ENCODE peak calls at places on chromosomes 12 and 14, in eight cellular contexts. B is suprapubic skin, M is stomach, L is AG04450, T is thoracic aorta, F is hepatocyte, R is Peyer's patch, S is tibial nerve. P is an unnamed sample.

GRCh38 chr12:90854136-90854689 is 100.8 kb downstream of the CCER1 start:
- DNase-seq in B (no peak), M (no peak), L (peak; percentile 13), T (no peak), F (peak; percentile 76), R (no peak), S (peak; percentile 33), P (no peak)

GRCh38 chr12:116882742-116883141 is 1.5 kb upstream of the HRK start:
- DNase-seq in B (no peak), M (no peak), L (no peak), T (no peak), F (no peak), R (no peak), S (no peak), P (no peak)

GRCh38 chr12:19409376-19409775 is 29.9 kb upstream of the AEBP2 start:
- DNase-seq in B (no peak), M (no peak), L (no peak), T (no peak), F (no peak), R (no peak), S (no peak), P (no peak)

GRCh38 chr12:33876618-33877017 is 145.7 kb upstream of the ALG10 start:
- DNase-seq in B (no peak), M (no peak), L (no peak), T (no peak), F (no peak), R (no peak), S (no peak), P (no peak)

GRCh38 chr12:106910202-106910601 is 45.5 kb upstream of the TMEM263 start:
- DNase-seq in B (no peak), M (no peak), L (no peak), T (no peak), F (no peak), R (no peak), S (no peak), P (no peak)

GRCh38 chr14:57812000-57812399 is 53.9 kb downstream of the SLC35F4 start:
- DNase-seq in B (no peak), M (no peak), L (no peak), T (no peak), F (no peak), R (no peak), S (no peak), P (no peak)

GRCh38 chr12:40692617-40693502 is 621 bp downstream of the CNTN1 start:
- DNase-seq in B (peak; percentile 80), M (no peak), L (no peak), T (no peak), F (peak; percentile 25), R (no peak), S (no peak), P (peak; percentile 54)

GRCh38 chr12:78870539-78870938 is 6.0 kb downstream of the SYT1 start:
- DNase-seq in B (no peak), M (no peak), L (no peak), T (no peak), F (no peak), R (no peak), S (no peak), P (no peak)

GRCh38 chr14:74955229-74955999 is at the start of gene PGF:
- DNase-seq in B (no peak), M (peak; percentile 74), L (no peak), T (no peak), F (peak; percentile 86), R (peak; percentile 85), S (peak; percentile 56), P (peak; percentile 80)

GRCh38 chr14:61911534-61911933 is 149.3 kb downstream of the SNAPC1 start:
- DNase-seq in B (no peak), M (no peak), L (no peak), T (no peak), F (no peak), R (peak; percentile 71), S (no peak), P (no peak)

GRCh38 chr12:1668833-1669543 is 21.9 kb upstream of the ADIPOR2 start:
- DNase-seq in B (no peak), M (no peak), L (no peak), T (no peak), F (no peak), R (peak; percentile 58), S (no peak), P (peak; percentile 75)

GRCh38 chr14:96120392-96120791 is 81.2 kb downstream of the C14orf132 start:
- DNase-seq in B (no peak), M (no peak), L (no peak), T (no peak), F (no peak), R (no peak), S (no peak), P (no peak)

GRCh38 chr14:96120941-96121340 is 81.8 kb downstream of the C14orf132 start:
- DNase-seq in B (no peak), M (no peak), L (no peak), T (no peak), F (no peak), R (no peak), S (no peak), P (no peak)

GRCh38 chr14:96121660-96122395 is 82.7 kb downstream of the C14orf132 start:
- DNase-seq in B (no peak), M (no peak), L (peak; percentile 81), T (no peak), F (no peak), R (no peak), S (no peak), P (no peak)

GRCh38 chr14:96119947-96120346 is 80.8 kb downstream of the C14orf132 start:
- DNase-seq in B (no peak), M (no peak), L (no peak), T (no peak), F (no peak), R (no peak), S (no peak), P (no peak)

DNA sequence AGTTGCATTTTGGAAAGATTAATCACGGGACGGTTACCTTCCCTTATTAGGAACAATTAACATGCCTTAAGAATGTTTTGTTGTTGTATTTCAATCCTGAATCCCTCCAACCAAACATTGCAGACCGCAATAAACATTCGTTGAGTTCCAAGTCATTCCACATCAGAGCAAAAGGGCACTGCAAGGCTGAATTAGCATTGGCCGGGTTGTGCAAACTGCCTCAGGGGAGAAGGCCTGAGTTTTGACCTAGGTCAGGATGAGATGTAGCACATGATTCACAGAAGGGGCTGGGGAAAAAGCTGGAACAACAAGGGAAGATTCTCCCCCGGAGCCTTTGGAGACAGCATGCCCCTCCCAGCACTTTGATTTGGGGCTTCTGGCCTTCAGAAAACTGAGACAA is 82.1 kb upstream of the BDKRB2 start:
- DNase-seq in B (no peak), M (no peak), L (peak; percentile 93), T (no peak), F (no peak), R (no peak), S (peak; percentile 44), P (no peak)
- H3K27ac ChIP-seq in B (no peak overlapping the region), M (no peak overlapping the region), L (peak overlapping the region; percentile 95), T (no peak overlapping the region), F (no peak overlapping the region), R (no peak overlapping the region), S (no peak overlapping the region), P (no peak overlapping the region)

DNA sequence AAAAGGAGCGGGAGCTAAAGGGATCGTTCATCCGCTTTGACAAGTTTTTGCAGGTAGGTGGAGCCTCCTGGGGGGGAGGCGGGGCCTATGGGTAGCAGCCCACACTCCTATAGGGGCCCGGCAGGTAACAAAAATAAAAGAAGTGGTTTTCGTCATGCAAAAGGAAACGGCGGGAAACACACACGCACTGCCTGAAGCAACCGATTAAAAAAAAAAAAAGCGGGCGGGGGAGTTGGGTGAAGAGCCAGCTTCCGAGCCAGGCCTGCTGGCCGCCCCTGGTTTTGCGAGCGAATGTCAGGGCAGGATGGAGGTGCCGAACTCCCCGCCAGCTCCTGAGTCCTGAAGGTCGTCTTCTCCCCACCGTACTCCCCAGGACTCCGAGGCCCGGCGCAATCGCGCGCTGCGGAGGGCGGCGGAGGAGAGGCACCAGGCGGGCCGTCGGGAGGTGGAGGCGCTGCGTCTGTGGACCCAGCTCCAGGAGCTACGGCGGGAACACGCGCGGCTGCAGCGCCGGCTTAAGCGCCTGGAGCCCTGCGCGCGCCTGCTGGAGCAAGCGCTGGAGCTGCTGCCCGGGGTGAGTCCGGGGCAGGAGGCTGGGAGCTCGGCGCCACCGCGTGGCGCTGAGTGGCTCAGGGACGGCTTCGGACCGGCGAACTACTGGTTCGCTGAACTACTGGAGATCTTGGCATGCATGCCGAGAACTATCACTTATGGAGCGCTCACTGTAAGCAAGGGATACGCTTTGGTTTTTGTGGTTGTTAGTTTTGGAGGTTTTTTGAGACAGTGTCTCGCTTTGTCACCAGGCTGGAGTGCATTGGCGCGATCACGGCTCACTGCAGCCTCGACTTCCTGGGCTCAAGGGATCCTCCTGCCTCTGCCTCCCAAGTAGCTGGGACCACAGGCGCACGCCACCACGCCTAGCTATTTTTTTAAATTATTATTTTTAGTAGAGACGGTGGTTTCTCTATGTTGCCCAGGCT is 3.6 kb downstream of the CFAP73 start:
- DNase-seq in B (no peak), M (peak; percentile 75), L (no peak), T (no peak), F (peak; percentile 83), R (peak; percentile 76), S (peak; percentile 38), P (peak; percentile 79)
- TF ChIP-seq CTCF in B (peak; percentile 34), M (peak; percentile 23), L (peak; percentile 38), T (peak; percentile 15), F (peak; percentile 52), R (no peak), S (peak; percentile 71), P (peak; percentile 51)

GRCh38 chr14:68257969-68258368 is 438.4 kb downstream of the RAD51B start:
- DNase-seq in B (no peak), M (no peak), L (no peak), T (no peak), F (no peak), R (no peak), S (no peak), P (no peak)
- H3K4me3 ChIP-seq in B (no peak overlapping the region), M (no peak overlapping the region), L (no peak overlapping the region), T (no peak overlapping the region), F (no peak overlapping the region), R (no peak overlapping the region), S (no peak overlapping the region), P (no peak overlapping the region)

GRCh38 chr14:68814376-68815287 is 21.8 kb upstream of the ZFP36L1 start:
- DNase-seq in B (peak; percentile 80), M (no peak), L (no peak), T (no peak), F (peak; percentile 78), R (peak; percentile 87), S (peak; percentile 50), P (peak; percentile 59)

GRCh38 chr14:68816943-68817430 is 24.1 kb upstream of the ZFP36L1 start:
- DNase-seq in B (no peak), M (no peak), L (no peak), T (no peak), F (no peak), R (no peak), S (no peak), P (no peak)

GRCh38 chr14:68816183-68816942 is 23.5 kb upstream of the ZFP36L1 start:
- DNase-seq in B (peak; percentile 96), M (peak; percentile 91), L (peak; percentile 79), T (no peak), F (peak; percentile 96), R (peak; percentile 96), S (peak; percentile 85), P (peak; percentile 95)

GRCh38 chr14:68817513-68818212 is 24.8 kb upstream of the ZFP36L1 start:
- DNase-seq in B (no peak), M (no peak), L (no peak), T (no peak), F (peak; percentile 3), R (no peak), S (no peak), P (no peak)

GRCh38 chr14:68815288-68816182 is 22.7 kb upstream of the ZFP36L1 start:
- DNase-seq in B (peak; percentile 77), M (no peak), L (no peak), T (no peak), F (no peak), R (no peak), S (peak; percentile 43), P (no peak)
- H3K27ac ChIP-seq in B (peak overlapping the region; percentile 99), M (peak overlapping the region; percentile 99), L (peak overlapping the region; percentile 95), T (peak overlapping the region; percentile 95), F (peak overlapping the region; percentile 99), R (peak overlapping the region; percentile 97), S (peak overlapping the region; percentile 98), P (peak overlapping the region; percentile 100)